ENCODE peak calls at places on chromosomes 5 and 9, in ten cellular contexts. One of them, this sample, is unnamed.

GRCh38 chr5:132765311-132766019 is 11.6 kb downstream of the SEPTIN8 start:
- DNase-seq in GM20000: no peak
- DNase-seq in right atrium auricular region: no peak
- DNase-seq in activated CD8-positive, alpha-beta memory T cell treated with anti-CD3 and anti-CD28 coated beads, Interleukin-2, amount 50 U/mL, for 48 hours: peak; percentile 39
- DNase-seq in T-helper 9 cell: no peak
- DNase-seq in C1 segment of cervical spinal cord: no peak
- DNase-seq in right cardiac atrium: peak; percentile 68
- DNase-seq in tibial artery: no peak
- DNase-seq in NCI-H524: peak; percentile 48
- DNase-seq in thyroid gland: no peak
- DNase-seq in this sample: no peak

GRCh38 chr5:114450516-114450909 is 88.6 kb downstream of the KCNN2 start:
- DNase-seq in thyroid gland: no peak
- DNase-seq in tibial artery: no peak
- DNase-seq in GM20000: no peak
- DNase-seq in right cardiac atrium: no peak
- DNase-seq in C1 segment of cervical spinal cord: no peak
- DNase-seq in NCI-H524: peak; percentile 65
- DNase-seq in right atrium auricular region: no peak
- DNase-seq in activated CD8-positive, alpha-beta memory T cell treated with anti-CD3 and anti-CD28 coated beads, Interleukin-2, amount 50 U/mL, for 48 hours: no peak
- DNase-seq in T-helper 9 cell: no peak
- DNase-seq in this sample: no peak

GRCh38 chr5:68382640-68383039 is 167.1 kb downstream of the PIK3R1 start:
- DNase-seq in right atrium auricular region: no peak
- DNase-seq in thyroid gland: no peak
- DNase-seq in activated CD8-positive, alpha-beta memory T cell treated with anti-CD3 and anti-CD28 coated beads, Interleukin-2, amount 50 U/mL, for 48 hours: no peak
- DNase-seq in T-helper 9 cell: no peak
- DNase-seq in GM20000: no peak
- DNase-seq in right cardiac atrium: no peak
- DNase-seq in tibial artery: peak; percentile 72
- DNase-seq in C1 segment of cervical spinal cord: no peak
- DNase-seq in NCI-H524: no peak
- DNase-seq in this sample: no peak

GRCh38 chr5:143376911-143377838 is 26.3 kb downstream of the NR3C1 start:
- DNase-seq in GM20000: no peak
- DNase-seq in C1 segment of cervical spinal cord: no peak
- DNase-seq in right cardiac atrium: no peak
- DNase-seq in NCI-H524: no peak
- DNase-seq in T-helper 9 cell: no peak
- DNase-seq in thyroid gland: no peak
- DNase-seq in activated CD8-positive, alpha-beta memory T cell treated with anti-CD3 and anti-CD28 coated beads, Interleukin-2, amount 50 U/mL, for 48 hours: no peak
- DNase-seq in right atrium auricular region: no peak
- DNase-seq in tibial artery: no peak
- DNase-seq in this sample: no peak

GRCh38 chr5:95818181-95819147 is 4.1 kb downstream of the GLRX start:
- DNase-seq in T-helper 9 cell: no peak
- DNase-seq in C1 segment of cervical spinal cord: no peak
- DNase-seq in right atrium auricular region: no peak
- DNase-seq in tibial artery: no peak
- DNase-seq in activated CD8-positive, alpha-beta memory T cell treated with anti-CD3 and anti-CD28 coated beads, Interleukin-2, amount 50 U/mL, for 48 hours: no peak
- DNase-seq in thyroid gland: no peak
- DNase-seq in NCI-H524: no peak
- DNase-seq in right cardiac atrium: no peak
- DNase-seq in GM20000: no peak
- DNase-seq in this sample: no peak

GRCh38 chr5:135457424-135458071 is 5.4 kb upstream of the TIFAB start:
- DNase-seq in right atrium auricular region: no peak
- DNase-seq in activated CD8-positive, alpha-beta memory T cell treated with anti-CD3 and anti-CD28 coated beads, Interleukin-2, amount 50 U/mL, for 48 hours: peak; percentile 82
- DNase-seq in right cardiac atrium: peak; percentile 81
- DNase-seq in C1 segment of cervical spinal cord: no peak
- DNase-seq in thyroid gland: peak; percentile 69
- DNase-seq in GM20000: peak; percentile 81
- DNase-seq in T-helper 9 cell: peak; percentile 38
- DNase-seq in NCI-H524: peak; percentile 70
- DNase-seq in tibial artery: peak; percentile 72
- DNase-seq in this sample: no peak

GRCh38 chr9:125214186-125214585 is 13.8 kb downstream of the RABEPK start:
- DNase-seq in right cardiac atrium: no peak
- DNase-seq in activated CD8-positive, alpha-beta memory T cell treated with anti-CD3 and anti-CD28 coated beads, Interleukin-2, amount 50 U/mL, for 48 hours: no peak
- DNase-seq in thyroid gland: no peak
- DNase-seq in right atrium auricular region: no peak
- DNase-seq in NCI-H524: no peak
- DNase-seq in C1 segment of cervical spinal cord: no peak
- DNase-seq in tibial artery: no peak
- DNase-seq in T-helper 9 cell: no peak
- DNase-seq in GM20000: no peak
- DNase-seq in this sample: no peak

GRCh38 chr9:94030318-94031179 is 53.7 kb upstream of the PTPDC1 start:
- DNase-seq in thyroid gland: peak; percentile 84
- DNase-seq in NCI-H524: peak; percentile 89
- DNase-seq in T-helper 9 cell: peak; percentile 69
- DNase-seq in C1 segment of cervical spinal cord: peak; percentile 31
- DNase-seq in GM20000: peak; percentile 93
- DNase-seq in activated CD8-positive, alpha-beta memory T cell treated with anti-CD3 and anti-CD28 coated beads, Interleukin-2, amount 50 U/mL, for 48 hours: peak; percentile 90
- DNase-seq in right atrium auricular region: peak; percentile 90
- DNase-seq in right cardiac atrium: peak; percentile 96
- DNase-seq in tibial artery: peak; percentile 91
- DNase-seq in this sample: peak; percentile 80

GRCh38 chr9:76373173-76373771 is 21.0 kb downstream of the RFK start:
- DNase-seq in GM20000: no peak
- DNase-seq in C1 segment of cervical spinal cord: no peak
- DNase-seq in right cardiac atrium: peak; percentile 80
- DNase-seq in thyroid gland: peak; percentile 30
- DNase-seq in right atrium auricular region: peak; percentile 79
- DNase-seq in tibial artery: no peak
- DNase-seq in activated CD8-positive, alpha-beta memory T cell treated with anti-CD3 and anti-CD28 coated beads, Interleukin-2, amount 50 U/mL, for 48 hours: no peak
- DNase-seq in NCI-H524: no peak
- DNase-seq in T-helper 9 cell: no peak
- DNase-seq in this sample: no peak

GRCh38 chr5:123554601-123555000 is 42.6 kb downstream of the CSNK1G3 start:
- DNase-seq in tibial artery: no peak
- DNase-seq in activated CD8-positive, alpha-beta memory T cell treated with anti-CD3 and anti-CD28 coated beads, Interleukin-2, amount 50 U/mL, for 48 hours: no peak
- DNase-seq in right cardiac atrium: no peak
- DNase-seq in NCI-H524: no peak
- DNase-seq in right atrium auricular region: no peak
- DNase-seq in T-helper 9 cell: no peak
- DNase-seq in GM20000: no peak
- DNase-seq in thyroid gland: no peak
- DNase-seq in C1 segment of cervical spinal cord: no peak
- DNase-seq in this sample: no peak

GRCh38 chr5:171313481-171314206 is 4.6 kb downstream of the TLX3 start:
- DNase-seq in thyroid gland: no peak
- DNase-seq in right cardiac atrium: no peak
- DNase-seq in activated CD8-positive, alpha-beta memory T cell treated with anti-CD3 and anti-CD28 coated beads, Interleukin-2, amount 50 U/mL, for 48 hours: no peak
- DNase-seq in C1 segment of cervical spinal cord: no peak
- DNase-seq in GM20000: no peak
- DNase-seq in T-helper 9 cell: no peak
- DNase-seq in tibial artery: peak; percentile 38
- DNase-seq in right atrium auricular region: no peak
- DNase-seq in NCI-H524: no peak
- DNase-seq in this sample: no peak

GRCh38 chr5:6705088-6705487 is 8.1 kb upstream of the TENT4A start:
- DNase-seq in right atrium auricular region: no peak
- DNase-seq in tibial artery: no peak
- DNase-seq in right cardiac atrium: no peak
- DNase-seq in GM20000: peak; percentile 60
- DNase-seq in T-helper 9 cell: no peak
- DNase-seq in activated CD8-positive, alpha-beta memory T cell treated with anti-CD3 and anti-CD28 coated beads, Interleukin-2, amount 50 U/mL, for 48 hours: no peak
- DNase-seq in NCI-H524: no peak
- DNase-seq in thyroid gland: no peak
- DNase-seq in C1 segment of cervical spinal cord: no peak
- DNase-seq in this sample: no peak